ENCODE peak calls at places on chromosomes 12 and 14, in seven cellular contexts. I, O, V, H, F, T and X are unnamed samples.
A peak's percentile ranks its signal among the peaks of the same experiment; 100 is the strongest.

GRCh38 chr12:6573001-6573400 is 4.9 kb upstream of the NOP2 start:
- DNase-seq in I (no peak), O (no peak), V (no peak), H (no peak), F (no peak), T (no peak), X (no peak)

GRCh38 chr14:44898547-44898946 is 63.2 kb downstream of the KLHL28 start:
- DNase-seq in I (peak; percentile 52), O (no peak), V (peak; percentile 24), H (peak; percentile 12), F (no peak), T (no peak), X (peak; percentile 21)

GRCh38 chr14:92922883-92923743 is at the start of gene CHGA:
- DNase-seq in I (peak; percentile 29), O (peak; percentile 48), V (no peak), H (peak; percentile 32), F (peak; percentile 34), T (peak; percentile 55), X (peak; percentile 57)

GRCh38 chr12:98424726-98425401 is 90.5 kb upstream of the TMPO start:
- DNase-seq in I (peak; percentile 87), O (peak; percentile 93), V (peak; percentile 91), H (peak; percentile 87), F (peak; percentile 69), T (peak; percentile 51), X (peak; percentile 91)

GRCh38 chr12:99413751-99414150 is 233.8 kb upstream of the GARIN6 start:
- DNase-seq in I (no peak), O (no peak), V (no peak), H (no peak), F (no peak), T (no peak), X (no peak)

GRCh38 chr14:36931796-36932195 is 240.6 kb downstream of the SLC25A21 start:
- DNase-seq in I (no peak), O (no peak), V (no peak), H (no peak), F (no peak), T (no peak), X (no peak)

GRCh38 chr14:100842799-100843198 is 16.9 kb downstream of the MEG3 start:
- DNase-seq in I (peak; percentile 90), O (peak; percentile 88), V (peak; percentile 17), H (peak; percentile 97), F (no peak), T (no peak), X (no peak)

GRCh38 chr14:56659964-56660551 is 80.5 kb downstream of the TMEM260 start:
- DNase-seq in I (peak; percentile 43), O (peak; percentile 76), V (peak; percentile 69), H (peak; percentile 44), F (no peak), T (no peak), X (peak; percentile 70)

GRCh38 chr14:59277659-59278058 is 89.2 kb downstream of the DAAM1 start:
- DNase-seq in I (no peak), O (peak; percentile 70), V (no peak), H (no peak), F (no peak), T (no peak), X (no peak)

GRCh38 chr14:79077096-79077495 is 906.9 kb downstream of the NRXN3 start:
- DNase-seq in I (no peak), O (no peak), V (no peak), H (no peak), F (no peak), T (no peak), X (peak; percentile 24)

GRCh38 chr12:112303004-112303403 is 79.2 kb downstream of the HECTD4 start:
- DNase-seq in I (peak; percentile 72), O (peak; percentile 87), V (peak; percentile 83), H (peak; percentile 86), F (no peak), T (no peak), X (peak; percentile 87)

GRCh38 chr14:21860172-21860571 is 186.6 kb upstream of the OR4E1 start:
- DNase-seq in I (no peak), O (peak; percentile 41), V (peak; percentile 47), H (no peak), F (no peak), T (no peak), X (peak; percentile 47)

GRCh38 chr14:21534576-21534975 is 8.4 kb upstream of the SALL2 start:
- DNase-seq in I (no peak), O (peak; percentile 63), V (no peak), H (no peak), F (no peak), T (no peak), X (no peak)

GRCh38 chr14:100616854-100617714 is 29.9 kb upstream of the BEGAIN start:
- DNase-seq in I (no peak), O (peak; percentile 20), V (no peak), H (no peak), F (peak; percentile 7), T (no peak), X (no peak)

GRCh38 chr12:87336814-87337336 is 692.3 kb downstream of the C12orf50 start:
- DNase-seq in I (peak; percentile 12), O (peak; percentile 20), V (no peak), H (peak; percentile 41), F (no peak), T (no peak), X (no peak)

GRCh38 chr12:130704606-130705005 is 11.5 kb downstream of the RIMBP2 start:
- DNase-seq in I (no peak), O (no peak), V (no peak), H (no peak), F (no peak), T (no peak), X (no peak)

GRCh38 chr14:23430016-23430732 is 5.3 kb downstream of the MYH7 start:
- DNase-seq in I (no peak), O (no peak), V (no peak), H (no peak), F (no peak), T (no peak), X (no peak)

GRCh38 chr14:91127411-91127810 is 13.5 kb downstream of the DGLUCY start:
- DNase-seq in I (no peak), O (no peak), V (peak; percentile 91), H (no peak), F (no peak), T (peak; percentile 68), X (peak; percentile 97)

GRCh38 chr12:52413787-52414345 is 7.7 kb upstream of the KRT82 start:
- DNase-seq in I (no peak), O (no peak), V (no peak), H (no peak), F (no peak), T (no peak), X (no peak)

GRCh38 chr12:129372348-129372747 is 519.1 kb downstream of the GLT1D1 start:
- DNase-seq in I (no peak), O (no peak), V (no peak), H (no peak), F (no peak), T (no peak), X (no peak)

DNA sequence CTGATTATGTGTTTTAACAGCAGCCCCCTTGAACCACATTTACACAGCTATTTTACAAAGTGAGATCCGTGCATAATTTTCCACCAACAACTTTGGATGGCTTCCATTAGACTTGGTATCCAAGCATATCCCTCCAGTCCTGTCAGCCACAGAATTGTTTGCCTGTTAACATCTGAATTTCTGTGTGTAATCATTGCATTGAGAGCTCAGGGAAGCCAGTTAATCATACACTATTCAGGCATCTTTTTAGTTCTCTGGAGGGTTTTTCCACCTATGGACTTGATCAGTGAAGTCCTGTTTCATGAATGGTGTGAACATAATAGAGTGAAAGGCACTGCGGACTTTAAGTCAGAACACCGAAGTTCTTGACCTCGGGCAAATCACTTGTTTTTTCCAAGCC is 93.8 kb downstream of the SAMD4A start:
- DNase-seq in I (no peak), O (no peak), V (no peak), H (no peak), F (no peak), T (no peak), X (no peak)
- TF ChIP-seq CTCF in I (no peak), O (no peak), V (no peak), H (no peak), F (no peak), T (no peak), X (no peak)

GRCh38 chr12:104903648-104904423 is 54.3 kb downstream of the SLC41A2 start:
- DNase-seq in I (peak; percentile 93), O (peak; percentile 51), V (no peak), H (peak; percentile 82), F (no peak), T (no peak), X (no peak)
- H3K4me3 ChIP-seq in I (no peak overlapping the region), O (no peak overlapping the region), V (no peak overlapping the region), H (no peak overlapping the region), F (no peak overlapping the region), T (no peak overlapping the region), X (no peak overlapping the region)

GRCh38 chr12:41919025-41919424 is 225.6 kb downstream of the GXYLT1 start:
- DNase-seq in I (no peak), O (no peak), V (no peak), H (no peak), F (no peak), T (no peak), X (no peak)
- TF ChIP-seq CTCF in I (no peak), O (no peak), V (no peak), H (no peak), F (no peak), T (no peak), X (no peak)

GRCh38 chr12:1591029-1591428 is 3.4 kb downstream of the FBXL14 start:
- DNase-seq in I (no peak), O (peak; percentile 57), V (peak; percentile 77), H (peak; percentile 45), F (no peak), T (no peak), X (peak; percentile 78)

GRCh38 chr12:1587927-1588573 is 6.3 kb downstream of the FBXL14 start:
- DNase-seq in I (no peak), O (peak; percentile 41), V (no peak), H (no peak), F (no peak), T (no peak), X (no peak)

GRCh38 chr12:1591543-1591942 is 2.8 kb downstream of the FBXL14 start:
- DNase-seq in I (no peak), O (peak; percentile 23), V (no peak), H (peak; percentile 58), F (no peak), T (no peak), X (no peak)

GRCh38 chr12:1588574-1588944 is 5.8 kb downstream of the FBXL14 start:
- DNase-seq in I (no peak), O (no peak), V (no peak), H (no peak), F (no peak), T (no peak), X (no peak)

DNA sequence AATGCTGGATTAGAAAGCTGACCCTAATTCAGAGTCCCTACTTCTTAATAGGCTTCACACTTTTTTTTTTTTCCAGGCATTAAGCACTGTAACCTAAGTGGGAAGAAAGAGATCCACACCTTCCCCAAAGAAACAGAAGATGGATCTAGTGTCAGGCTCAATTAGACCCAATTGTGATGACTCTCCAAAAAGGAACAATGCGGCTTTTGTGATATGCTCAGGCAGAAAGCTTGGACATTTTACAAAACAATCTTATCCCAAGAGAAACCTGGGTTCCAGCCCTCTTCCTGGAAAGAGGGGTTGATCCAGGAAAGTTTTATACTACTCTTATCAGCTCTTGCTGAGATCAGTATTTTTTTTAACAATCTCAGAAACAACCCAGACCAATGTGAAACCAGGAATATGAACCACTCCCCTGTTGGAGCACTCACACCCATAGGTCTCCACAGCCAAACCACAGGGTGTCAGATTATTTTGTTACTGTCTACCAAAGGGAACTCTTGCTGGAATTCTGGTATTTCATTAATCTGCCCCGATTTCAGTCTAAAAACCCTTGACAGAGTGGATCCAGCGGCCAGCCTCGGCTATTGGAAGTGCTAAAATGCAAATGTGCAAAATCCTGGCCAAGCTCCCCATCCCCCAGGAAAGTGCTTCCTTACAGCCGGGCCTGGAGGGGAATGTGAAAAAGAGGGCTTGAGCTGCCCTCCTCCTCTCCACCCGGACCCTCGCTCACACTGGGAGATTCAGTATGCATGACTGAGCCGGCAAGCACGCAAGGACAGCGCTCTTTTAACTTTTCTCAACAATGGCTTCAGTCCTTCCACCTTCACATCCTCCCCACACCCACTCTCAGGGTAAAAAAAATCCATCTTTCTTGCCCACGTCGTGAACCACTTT is 4.0 kb downstream of the FBXL14 start:
- DNase-seq in I (peak; percentile 97), O (peak; percentile 63), V (no peak), H (peak; percentile 90), F (no peak), T (no peak), X (no peak)
- H3K4me3 ChIP-seq in I (peak overlapping the region; percentile 64), O (peak overlapping the region; percentile 48), V (no peak overlapping the region), H (peak overlapping the region; percentile 74), F (no peak overlapping the region), T (peak overlapping the region; percentile 89), X (peak overlapping the region; percentile 11)